ENCODE peak calls at places on chromosome 21, in six cellular contexts. A is left lobe of liver, K is NCI-H2029, Z is GM03348, Q is dermis blood vessel endothelial cell, U is neural crest cell. B is an unnamed sample.

GRCh38 chr21:46594276-46594675 is 10.6 kb downstream of the S100B start:
- DNase-seq in A (no peak), K (no peak), Z (no peak), Q (no peak), U (no peak), B (no peak)

GRCh38 chr21:20721151-20721550 is 277.1 kb upstream of the NCAM2 start:
- DNase-seq in A (no peak), K (no peak), Z (no peak), Q (no peak), U (no peak), B (no peak)

GRCh38 chr21:46163375-46163774 is 8.0 kb upstream of the FTCD start:
- DNase-seq in A (no peak), K (no peak), Z (no peak), Q (no peak), U (no peak), B (no peak)

GRCh38 chr21:25895565-25896205 is 160.9 kb downstream of the GABPA start:
- DNase-seq in A (no peak), K (peak; percentile 44), Z (peak; percentile 64), Q (peak; percentile 71), U (no peak), B (no peak)

GRCh38 chr21:33554236-33554981 is 11.6 kb downstream of the SON start:
- DNase-seq in A (no peak), K (no peak), Z (no peak), Q (no peak), U (no peak), B (no peak)

GRCh38 chr21:33543505-33544129 is 779 bp downstream of the SON start:
- DNase-seq in A (peak; percentile 78), K (no peak), Z (no peak), Q (peak; percentile 73), U (peak; percentile 72), B (no peak)

GRCh38 chr21:36709030-36709867 is 10.3 kb downstream of the SIM2 start:
- DNase-seq in A (peak; percentile 40), K (no peak), Z (no peak), Q (no peak), U (no peak), B (no peak)

GRCh38 chr21:35329940-35330670 is 281.0 kb upstream of the RUNX1 start:
- DNase-seq in A (no peak), K (peak; percentile 17), Z (no peak), Q (no peak), U (no peak), B (peak; percentile 8)

GRCh38 chr21:38645282-38645681 is 147.0 kb upstream of the ERG start:
- DNase-seq in A (no peak), K (no peak), Z (peak; percentile 82), Q (no peak), U (no peak), B (no peak)

GRCh38 chr21:36330904-36331303 is 10.9 kb downstream of the MORC3 start:
- DNase-seq in A (no peak), K (peak; percentile 28), Z (peak; percentile 53), Q (peak; percentile 80), U (peak; percentile 13), B (no peak)

GRCh38 chr21:41651396-41651795 is 115.5 kb downstream of the RIPK4 start:
- DNase-seq in A (no peak), K (no peak), Z (no peak), Q (no peak), U (no peak), B (no peak)

GRCh38 chr21:43972850-43973633 is 39.1 kb upstream of the TRAPPC10 start:
- DNase-seq in A (no peak), K (no peak), Z (no peak), Q (no peak), U (no peak), B (no peak)

GRCh38 chr21:36005018-36005417 is 55.3 kb downstream of the SETD4 start:
- DNase-seq in A (no peak), K (peak; percentile 79), Z (peak; percentile 27), Q (no peak), U (no peak), B (peak; percentile 29)

GRCh38 chr21:46048926-46049889 is 48.7 kb upstream of the COL6A2 start:
- DNase-seq in A (peak; percentile 19), K (no peak), Z (peak; percentile 93), Q (no peak), U (no peak), B (peak; percentile 22)

GRCh38 chr21:44372616-44373015 is 19.2 kb downstream of the TRPM2 start:
- DNase-seq in A (peak; percentile 14), K (no peak), Z (no peak), Q (no peak), U (no peak), B (no peak)

GRCh38 chr21:41045534-41046268 is 122.3 kb upstream of the BACE2 start:
- DNase-seq in A (no peak), K (peak; percentile 78), Z (no peak), Q (no peak), U (peak; percentile 37), B (peak; percentile 88)

GRCh38 chr21:46121286-46122221 is 23.6 kb downstream of the COL6A2 start:
- DNase-seq in A (peak; percentile 48), K (no peak), Z (no peak), Q (no peak), U (no peak), B (no peak)

GRCh38 chr21:31265293-31265692 is 78.8 kb downstream of the TIAM1 start:
- DNase-seq in A (no peak), K (no peak), Z (no peak), Q (no peak), U (no peak), B (no peak)

GRCh38 chr21:40631201-40631600 is 215.8 kb downstream of the DSCAM start:
- DNase-seq in A (no peak), K (no peak), Z (no peak), Q (no peak), U (no peak), B (no peak)

GRCh38 chr21:38788275-38788911 is 17.3 kb upstream of the ETS2 start:
- DNase-seq in A (no peak), K (no peak), Z (peak; percentile 55), Q (no peak), U (no peak), B (no peak)

GRCh38 chr21:33111577-33111976 is 41.6 kb downstream of the OLIG1 start:
- DNase-seq in A (no peak), K (no peak), Z (no peak), Q (no peak), U (no peak), B (no peak)

GRCh38 chr21:36454079-36454478 is 25.8 kb downstream of the CLDN14 start:
- DNase-seq in A (no peak), K (no peak), Z (no peak), Q (peak; percentile 79), U (no peak), B (no peak)